ENCODE peak calls at places on chromosomes 13 and 19, in six cellular contexts. V is heart right ventricle, W is AG09319, O is colonic mucosa, F is fibroblast of lung, N is mammary epithelial cell. E is an unnamed sample.

GRCh38 chr13:27182844-27183497 is 11.4 kb upstream of the USP12 start:
- DNase-seq in F (peak; percentile 94), N (peak; percentile 60), W (no peak), V (peak; percentile 79), O (peak; percentile 19), E (no peak)

GRCh38 chr13:85497652-85498051 is 301.6 kb downstream of the SLITRK6 start:
- DNase-seq in W (peak; percentile 82), N (peak; percentile 88), V (no peak), O (no peak), F (peak; percentile 99), E (peak; percentile 95)

GRCh38 chr13:40586886-40587285 is 79.6 kb downstream of the FOXO1 start:
- DNase-seq in O (no peak), N (no peak), F (no peak), V (no peak), W (no peak), E (no peak)

GRCh38 chr13:99007414-99007986 is 29.6 kb upstream of the DOCK9 start:
- DNase-seq in O (no peak), W (no peak), N (no peak), V (no peak), F (no peak), E (no peak)

GRCh38 chr19:12785431-12786011 is 5.8 kb upstream of the JUNB start:
- DNase-seq in V (peak; percentile 42), W (no peak), O (peak; percentile 53), N (no peak), F (no peak), E (no peak)

GRCh38 chr19:57830071-57830602 is at the start of gene ZNF587B:
- DNase-seq in W (no peak), V (peak; percentile 86), O (peak; percentile 63), N (peak; percentile 42), F (peak; percentile 57), E (peak; percentile 27)

GRCh38 chr19:31350693-31351211 is 1.5 kb upstream of the TSHZ3 start:
- DNase-seq in N (peak; percentile 56), W (no peak), O (no peak), F (peak; percentile 63), V (peak; percentile 65), E (no peak)

GRCh38 chr19:45591004-45591637 is 6.5 kb upstream of the OPA3 start:
- DNase-seq in O (peak; percentile 68), V (no peak), W (no peak), N (peak; percentile 34), F (peak; percentile 34), E (no peak)

GRCh38 chr13:25738342-25738771 is 313.5 kb downstream of the SHISA2 start:
- DNase-seq in N (peak; percentile 21), F (peak; percentile 82), O (peak; percentile 30), W (no peak), V (no peak), E (peak; percentile 23)

GRCh38 chr19:11964858-11965645 is at the start of gene ZNF763:
- DNase-seq in V (peak; percentile 95), N (peak; percentile 70), F (peak; percentile 68), W (peak; percentile 51), O (peak; percentile 99), E (peak; percentile 37)

GRCh38 chr13:25980255-25980654 is 71.6 kb downstream of the SHISA2 start:
- DNase-seq in W (no peak), V (no peak), N (no peak), O (no peak), F (peak; percentile 10), E (peak; percentile 17)

GRCh38 chr13:22372261-22372660 is 701.4 kb downstream of the FGF9 start:
- DNase-seq in V (no peak), W (no peak), F (no peak), O (no peak), N (no peak), E (no peak)

GRCh38 chr13:108621421-108621820 is 8.0 kb upstream of the MYO16 start:
- DNase-seq in W (no peak), F (no peak), O (no peak), N (no peak), V (no peak), E (no peak)

DNA sequence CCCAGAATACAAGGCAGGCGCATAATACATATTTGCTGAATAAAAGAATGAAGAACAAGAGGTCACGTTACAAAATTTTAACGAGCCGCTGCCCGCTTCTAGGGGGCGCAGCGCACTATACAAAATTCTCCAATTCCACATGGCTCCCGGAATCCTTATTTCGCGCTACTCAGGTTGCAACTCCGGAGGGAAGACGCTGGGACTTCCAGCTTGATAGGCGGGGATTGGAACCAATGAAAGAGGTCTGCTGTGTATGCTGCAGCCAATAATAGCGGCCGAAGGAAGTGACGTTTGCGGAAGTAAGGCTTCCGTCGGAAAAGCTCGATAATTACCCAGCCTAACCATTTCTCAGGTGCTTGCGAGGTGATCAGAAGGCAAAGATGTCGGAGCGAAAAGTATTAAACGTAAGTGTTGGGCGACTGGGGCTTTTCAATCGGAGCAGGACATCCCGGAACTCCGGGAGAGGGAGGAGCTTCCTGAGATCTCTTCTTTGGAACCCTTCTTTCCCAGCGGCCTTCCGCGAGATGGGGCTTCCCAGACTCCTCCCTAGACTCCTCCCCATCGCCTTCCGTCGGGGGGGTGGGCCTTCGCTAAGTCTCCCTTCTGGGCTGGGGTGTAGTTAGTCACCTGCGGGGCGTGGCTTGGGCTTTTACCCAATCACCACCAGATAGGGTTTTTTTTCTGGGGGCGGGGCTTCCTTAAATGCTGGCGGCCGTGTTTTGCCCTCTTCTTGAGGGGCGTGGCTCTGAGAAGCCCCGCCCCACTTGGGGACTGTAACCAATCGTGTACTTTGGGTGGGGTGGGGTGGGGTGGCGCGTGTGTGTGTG is at the start of gene YJU2:
- DNase-seq in V (peak; percentile 99), F (peak; percentile 99), N (peak; percentile 98), O (peak; percentile 100), W (peak; percentile 99), E (peak; percentile 98)
- TF ChIP-seq CTCF in V (peak; percentile 54), F (peak; percentile 49), N (peak; percentile 35), O (no peak), W (peak; percentile 57), E (peak; percentile 50)

DNA sequence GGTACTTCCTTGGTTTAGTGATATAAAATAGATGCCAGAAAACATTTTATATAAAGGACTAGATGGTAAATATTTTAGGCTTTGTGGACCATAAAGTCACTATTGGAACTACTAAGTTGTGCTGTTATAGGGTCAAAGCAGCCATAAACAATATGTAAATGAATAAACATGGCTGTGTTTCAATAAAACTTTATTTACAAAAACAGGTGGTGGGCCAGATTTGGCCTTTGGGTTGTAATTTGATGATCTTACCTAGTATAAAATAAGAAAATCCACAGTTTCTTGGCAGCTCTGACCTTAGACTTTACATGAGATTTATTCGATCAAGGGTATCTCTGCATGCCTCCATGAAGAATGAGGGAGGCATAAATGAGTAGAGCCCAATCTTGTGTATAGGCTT is 232.0 kb upstream of the PCDH9 start:
- DNase-seq in V (no peak), N (no peak), W (no peak), O (no peak), F (no peak), E (no peak)
- TF ChIP-seq CTCF in V (no peak), N (no peak), W (no peak), O (no peak), F (no peak), E (no peak)

GRCh38 chr19:48158210-48158790 is 11.8 kb downstream of the LIG1 start:
- DNase-seq in N (no peak), O (no peak), F (no peak), V (no peak), W (no peak), E (no peak)
- TF ChIP-seq CTCF in N (no peak), O (no peak), F (no peak), V (no peak), W (no peak), E (no peak)

GRCh38 chr19:7534531-7534980 is 961 bp upstream of the PNPLA6 start:
- DNase-seq in W (peak; percentile 70), O (peak; percentile 68), V (peak; percentile 73), N (peak; percentile 36), F (peak; percentile 88), E (peak; percentile 82)
- TF ChIP-seq CTCF in W (peak; percentile 37), O (no peak), V (no peak), N (peak; percentile 39), F (peak; percentile 22), E (peak; percentile 38)

GRCh38 chr19:2479556-2480194 is 3.7 kb downstream of the GADD45B start:
- DNase-seq in W (no peak), V (no peak), F (no peak), O (no peak), N (no peak), E (no peak)
- TF ChIP-seq CTCF in W (no peak), V (no peak), F (no peak), O (no peak), N (peak; percentile 11), E (peak; percentile 5)

DNA sequence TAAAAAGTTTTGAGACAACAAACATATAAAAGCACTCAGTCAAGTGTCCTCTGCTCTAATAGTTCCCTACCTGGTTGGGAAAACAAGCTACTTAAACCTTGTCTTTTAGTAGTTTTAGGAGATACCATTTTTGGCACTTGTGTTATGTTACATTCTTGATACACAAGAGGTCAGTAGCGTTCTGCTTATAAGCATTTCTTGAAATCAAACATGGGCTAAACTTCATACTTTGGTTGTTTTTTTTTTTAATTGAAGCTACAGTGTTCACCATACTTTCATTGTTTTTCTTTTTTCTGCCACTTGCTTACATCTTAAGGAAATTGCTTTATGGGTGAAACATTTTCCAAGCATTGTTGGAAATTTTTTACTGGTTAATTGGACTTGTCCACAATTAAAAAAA is 12.9 kb downstream of the NHLRC3 start:
- DNase-seq in V (no peak), F (peak; percentile 25), O (no peak), W (no peak), N (peak; percentile 22), E (peak; percentile 30)
- TF ChIP-seq CTCF in V (peak; percentile 52), F (no peak), O (no peak), W (peak; percentile 30), N (peak; percentile 46), E (peak; percentile 59)

GRCh38 chr19:55640577-55641375 is at the start of gene ZNF580:
- DNase-seq in F (peak; percentile 91), V (peak; percentile 58), N (peak; percentile 74), O (peak; percentile 58), W (peak; percentile 38), E (no peak)
- TF ChIP-seq CTCF in F (no peak), V (no peak), N (no peak), O (no peak), W (no peak), E (no peak)

DNA sequence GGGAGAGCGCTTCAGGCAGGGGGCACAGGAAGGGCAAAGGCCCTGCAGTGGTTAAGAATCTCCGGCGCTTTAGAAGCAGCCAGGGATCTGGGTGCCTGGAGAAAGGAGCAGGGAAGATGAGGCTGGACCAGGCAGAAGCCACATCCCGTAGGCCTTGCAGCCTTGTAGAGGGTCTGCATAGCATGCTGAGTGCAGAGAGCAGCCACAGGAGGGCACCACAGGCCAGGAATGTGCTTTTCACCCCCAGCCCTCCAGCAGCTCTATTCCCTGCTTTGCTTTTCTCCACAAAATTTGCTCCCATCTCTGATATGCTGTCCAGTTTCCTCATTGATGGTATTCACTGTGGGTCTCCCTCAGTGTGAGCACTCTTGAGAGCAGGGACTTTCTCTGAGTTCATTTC is 5.7 kb downstream of the WDR62 start:
- DNase-seq in O (no peak), F (peak; percentile 47), N (peak; percentile 17), V (peak; percentile 16), W (no peak), E (peak; percentile 23)
- TF ChIP-seq CTCF in O (no peak), F (peak; percentile 70), N (peak; percentile 77), V (peak; percentile 61), W (peak; percentile 75), E (peak; percentile 78)

GRCh38 chr19:51799311-51799997 is 4.5 kb downstream of the FPR3 start:
- DNase-seq in V (peak; percentile 90), F (peak; percentile 97), O (peak; percentile 46), W (peak; percentile 83), N (peak; percentile 85), E (peak; percentile 84)
- TF ChIP-seq CTCF in V (peak; percentile 21), F (no peak), O (no peak), W (peak; percentile 13), N (no peak), E (no peak)